ENCODE peak calls at places on chromosome 13, in nine cellular contexts. X, Y, E, N, S, Q, K, I and U are unnamed samples.

GRCh38 chr13:24220086-24220703 is 59.7 kb downstream of the SPATA13 start:
- DNase-seq in X (peak), Y (peak), E (peak), N (peak), S (peak), Q (no peak), K (peak), I (peak), U (peak)

GRCh38 chr13:63112799-63113395 is 1697.2 kb upstream of the PCDH20 start:
- DNase-seq in X (no peak), Y (no peak), E (no peak), N (no peak), S (no peak), Q (no peak), K (no peak), I (no peak), U (no peak)

GRCh38 chr13:97385854-97386253 is 48.1 kb upstream of the RAP2A start:
- DNase-seq in X (no peak), Y (no peak), E (peak), N (no peak), S (no peak), Q (no peak), K (peak), I (no peak), U (peak)

GRCh38 chr13:111006508-111007031 is 91.7 kb upstream of the ANKRD10 start:
- DNase-seq in X (no peak), Y (peak), E (peak), N (peak), S (peak), Q (peak), K (peak), I (peak), U (peak)

GRCh38 chr13:85383291-85383690 is 415.9 kb downstream of the SLITRK6 start:
- DNase-seq in X (no peak), Y (no peak), E (no peak), N (no peak), S (no peak), Q (no peak), K (no peak), I (no peak), U (no peak)

GRCh38 chr13:91397595-91397994 is 826 bp upstream of the GPC5 start:
- DNase-seq in X (no peak), Y (no peak), E (no peak), N (no peak), S (no peak), Q (no peak), K (no peak), I (no peak), U (no peak)

GRCh38 chr13:112172641-112173171 is 105.8 kb downstream of the SOX1 start:
- DNase-seq in X (no peak), Y (no peak), E (no peak), N (no peak), S (no peak), Q (no peak), K (no peak), I (no peak), U (no peak)

GRCh38 chr13:112783135-112783945 is 93.5 kb downstream of the ATP11A start:
- DNase-seq in X (no peak), Y (no peak), E (peak), N (no peak), S (peak), Q (no peak), K (peak), I (peak), U (no peak)

GRCh38 chr13:51922771-51923480 is 61.2 kb downstream of the CCDC70 start:
- DNase-seq in X (no peak), Y (no peak), E (no peak), N (no peak), S (no peak), Q (no peak), K (no peak), I (no peak), U (no peak)

GRCh38 chr13:44064376-44064775 is 184.7 kb downstream of the LACC1 start:
- DNase-seq in X (no peak), Y (no peak), E (peak), N (no peak), S (no peak), Q (no peak), K (no peak), I (no peak), U (no peak)

GRCh38 chr13:24135674-24136300 is 24.7 kb upstream of the SPATA13 start:
- DNase-seq in X (no peak), Y (no peak), E (peak), N (peak), S (peak), Q (no peak), K (peak), I (peak), U (peak)

GRCh38 chr13:37348916-37349653 is 243.6 kb upstream of the CSNK1A1L start:
- DNase-seq in X (no peak), Y (no peak), E (no peak), N (peak), S (peak), Q (no peak), K (no peak), I (no peak), U (no peak)

GRCh38 chr13:23107665-23108064 is 73.1 kb upstream of the SGCG start:
- DNase-seq in X (no peak), Y (no peak), E (no peak), N (no peak), S (no peak), Q (no peak), K (no peak), I (no peak), U (no peak)

GRCh38 chr13:24130134-24130792 is 30.3 kb upstream of the SPATA13 start:
- DNase-seq in X (no peak), Y (no peak), E (peak), N (no peak), S (no peak), Q (no peak), K (no peak), I (peak), U (no peak)

GRCh38 chr13:59680429-59681024 is 483.2 kb downstream of the DIAPH3 start:
- DNase-seq in X (no peak), Y (no peak), E (peak), N (peak), S (peak), Q (no peak), K (peak), I (peak), U (peak)

GRCh38 chr13:27139565-27139964 is 32.0 kb downstream of the USP12 start:
- DNase-seq in X (no peak), Y (no peak), E (no peak), N (no peak), S (no peak), Q (no peak), K (no peak), I (no peak), U (no peak)

GRCh38 chr13:70613295-70613694 is 505.0 kb upstream of the KLHL1 start:
- DNase-seq in X (no peak), Y (no peak), E (no peak), N (peak), S (peak), Q (no peak), K (no peak), I (peak), U (no peak)

GRCh38 chr13:42039457-42039945 is 8.9 kb upstream of the DGKH start:
- DNase-seq in X (no peak), Y (no peak), E (no peak), N (no peak), S (no peak), Q (no peak), K (no peak), I (no peak), U (no peak)

GRCh38 chr13:93724187-93724586 is 497.6 kb downstream of the GPC6 start:
- DNase-seq in X (no peak), Y (no peak), E (peak), N (no peak), S (no peak), Q (no peak), K (no peak), I (no peak), U (no peak)

GRCh38 chr13:25678398-25678797 is 306.6 kb downstream of the ATP8A2 start:
- DNase-seq in X (no peak), Y (no peak), E (no peak), N (no peak), S (no peak), Q (no peak), K (no peak), I (no peak), U (no peak)

GRCh38 chr13:61142506-61142905 is 273.1 kb downstream of the PCDH20 start:
- DNase-seq in X (no peak), Y (no peak), E (no peak), N (no peak), S (no peak), Q (no peak), K (no peak), I (no peak), U (no peak)

GRCh38 chr13:19072543-19072942 is 109.1 kb downstream of the TUBA3C start:
- DNase-seq in X (no peak), Y (no peak), E (no peak), N (no peak), S (no peak), Q (no peak), K (no peak), I (no peak), U (no peak)

GRCh38 chr13:37748913-37749312 is 120.7 kb downstream of the TRPC4 start:
- DNase-seq in X (no peak), Y (no peak), E (no peak), N (no peak), S (no peak), Q (no peak), K (no peak), I (no peak), U (no peak)

GRCh38 chr13:51000576-51001260 is 91.1 kb downstream of the RNASEH2B start:
- DNase-seq in X (no peak), Y (no peak), E (peak), N (peak), S (peak), Q (no peak), K (peak), I (peak), U (peak)

GRCh38 chr13:55359067-55359466 is 1781.7 kb upstream of the PRR20A start:
- DNase-seq in X (no peak), Y (no peak), E (no peak), N (no peak), S (no peak), Q (no peak), K (no peak), I (no peak), U (no peak)

GRCh38 chr13:92103673-92104296 is 705.4 kb downstream of the GPC5 start:
- DNase-seq in X (no peak), Y (no peak), E (no peak), N (no peak), S (peak), Q (no peak), K (no peak), I (peak), U (peak)

GRCh38 chr13:111252449-111253124 is 67.9 kb upstream of the TEX29 start:
- DNase-seq in X (no peak), Y (no peak), E (peak), N (peak), S (no peak), Q (no peak), K (peak), I (no peak), U (no peak)

GRCh38 chr13:64675256-64675892 is 2554.8 kb downstream of the PCDH9 start:
- DNase-seq in X (no peak), Y (no peak), E (peak), N (peak), S (peak), Q (no peak), K (peak), I (peak), U (peak)

GRCh38 chr13:42497798-42498197 is 76.2 kb upstream of the TNFSF11 start:
- DNase-seq in X (peak), Y (no peak), E (no peak), N (peak), S (peak), Q (no peak), K (peak), I (peak), U (peak)

GRCh38 chr13:111279253-111279652 is 41.2 kb upstream of the TEX29 start:
- DNase-seq in X (no peak), Y (no peak), E (no peak), N (no peak), S (no peak), Q (no peak), K (no peak), I (no peak), U (no peak)

GRCh38 chr13:113608967-113609533 is 24.5 kb downstream of the TFDP1 start:
- DNase-seq in X (no peak), Y (no peak), E (no peak), N (no peak), S (no peak), Q (no peak), K (no peak), I (no peak), U (no peak)

GRCh38 chr13:80235559-80236296 is 105.2 kb downstream of the SPRY2 start:
- DNase-seq in X (no peak), Y (no peak), E (peak), N (no peak), S (peak), Q (no peak), K (no peak), I (peak), U (peak)

GRCh38 chr13:111095911-111096501 is 19.1 kb upstream of the ARHGEF7 start:
- DNase-seq in X (no peak), Y (no peak), E (no peak), N (no peak), S (no peak), Q (no peak), K (no peak), I (no peak), U (no peak)

GRCh38 chr13:53068841-53069520 is 40.4 kb downstream of the OLFM4 start:
- DNase-seq in X (no peak), Y (no peak), E (no peak), N (no peak), S (no peak), Q (no peak), K (no peak), I (no peak), U (no peak)

GRCh38 chr13:30170569-30170968 is 136.8 kb downstream of the KATNAL1 start:
- DNase-seq in X (no peak), Y (no peak), E (no peak), N (no peak), S (no peak), Q (peak), K (no peak), I (no peak), U (no peak)

GRCh38 chr13:30172593-30173300 is 134.6 kb downstream of the KATNAL1 start:
- DNase-seq in X (no peak), Y (no peak), E (peak), N (no peak), S (no peak), Q (no peak), K (no peak), I (no peak), U (peak)

GRCh38 chr13:30169442-30169841 is 137.9 kb downstream of the KATNAL1 start:
- DNase-seq in X (no peak), Y (no peak), E (no peak), N (no peak), S (no peak), Q (peak), K (peak), I (no peak), U (no peak)

GRCh38 chr13:30175166-30175565 is 132.2 kb downstream of the KATNAL1 start:
- DNase-seq in X (no peak), Y (no peak), E (no peak), N (no peak), S (no peak), Q (no peak), K (no peak), I (no peak), U (no peak)

DNA sequence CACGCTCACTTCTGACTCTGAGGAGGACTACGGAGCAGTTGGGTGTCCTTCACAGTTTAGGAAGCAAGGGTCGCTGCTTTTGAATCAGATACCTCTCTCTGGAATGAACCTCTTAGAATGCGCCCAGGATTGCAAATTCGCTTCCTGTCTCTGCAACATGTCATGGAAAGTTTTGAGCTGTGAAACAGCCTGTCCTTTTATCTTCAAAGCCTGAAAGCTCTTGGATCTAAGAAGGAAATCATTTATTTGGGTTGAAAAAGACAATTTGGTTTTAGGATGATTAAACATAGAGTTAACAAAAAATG is 134.1 kb downstream of the KATNAL1 start:
- DNase-seq in X (no peak), Y (no peak), E (no peak), N (no peak), S (no peak), Q (no peak), K (no peak), I (peak), U (no peak)
- H3K4me3 ChIP-seq in X (no peak), Y (no peak), E (peak), N (no peak), S (no peak), Q (no peak), K (no peak), I (no peak), U (no peak)

GRCh38 chr13:21534760-21535159 is 69.2 kb downstream of the MICU2 start:
- DNase-seq in X (no peak), Y (no peak), E (no peak), N (no peak), S (no peak), Q (no peak), K (no peak), I (no peak), U (no peak)
- H3K4me3 ChIP-seq in X (no peak), Y (no peak), E (no peak), N (no peak), S (no peak), Q (no peak), K (no peak), I (no peak), U (no peak)

GRCh38 chr13:40769970-40770369 is 1.0 kb downstream of the MRPS31 start:
- DNase-seq in X (no peak), Y (no peak), E (no peak), N (no peak), S (no peak), Q (no peak), K (no peak), I (no peak), U (no peak)
- H3K4me3 ChIP-seq in X (peak), Y (peak), E (peak), N (peak), S (peak), Q (peak), K (peak), I (peak), U (peak)

GRCh38 chr13:33798023-33798422 is 19.9 kb upstream of the RFC3 start:
- DNase-seq in X (no peak), Y (no peak), E (no peak), N (no peak), S (no peak), Q (no peak), K (no peak), I (no peak), U (no peak)

GRCh38 chr13:33797622-33798021 is 20.3 kb upstream of the RFC3 start:
- DNase-seq in X (no peak), Y (no peak), E (peak), N (peak), S (peak), Q (no peak), K (peak), I (peak), U (peak)

GRCh38 chr13:33796095-33796494 is 21.9 kb upstream of the RFC3 start:
- DNase-seq in X (no peak), Y (no peak), E (no peak), N (no peak), S (no peak), Q (no peak), K (no peak), I (no peak), U (no peak)

GRCh38 chr13:33799950-33800592 is 17.9 kb upstream of the RFC3 start:
- DNase-seq in X (no peak), Y (no peak), E (peak), N (peak), S (peak), Q (no peak), K (peak), I (peak), U (peak)

DNA sequence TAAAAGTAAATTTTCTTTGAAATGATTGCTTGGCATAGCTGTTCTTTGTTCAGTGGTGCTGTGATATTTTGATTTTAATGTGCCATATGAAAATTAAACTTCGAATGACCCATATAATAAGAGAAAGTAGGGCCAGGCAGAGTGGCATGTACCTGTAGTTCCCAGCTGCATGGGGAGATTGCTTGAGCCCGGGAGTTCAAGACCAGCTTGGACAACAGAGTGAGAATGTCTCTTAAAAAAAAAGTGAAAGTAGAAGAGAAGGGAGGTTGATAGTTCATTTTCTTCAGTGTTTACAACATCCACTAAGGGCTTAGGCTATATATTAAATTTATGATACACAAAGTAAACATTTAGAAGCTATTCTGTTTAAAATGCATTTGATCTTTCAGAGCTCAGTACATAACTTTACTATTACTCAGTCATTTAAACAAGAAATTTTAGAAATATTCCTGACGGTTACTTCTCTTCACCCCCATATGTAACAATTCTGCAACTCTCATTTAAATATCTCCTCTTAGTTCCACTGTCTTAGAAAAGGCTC is 17.2 kb upstream of the RFC3 start:
- DNase-seq in X (no peak), Y (no peak), E (no peak), N (no peak), S (peak), Q (no peak), K (no peak), I (no peak), U (no peak)
- H3K4me3 ChIP-seq in X (no peak), Y (no peak), E (peak), N (no peak), S (no peak), Q (no peak), K (peak), I (no peak), U (no peak)

DNA sequence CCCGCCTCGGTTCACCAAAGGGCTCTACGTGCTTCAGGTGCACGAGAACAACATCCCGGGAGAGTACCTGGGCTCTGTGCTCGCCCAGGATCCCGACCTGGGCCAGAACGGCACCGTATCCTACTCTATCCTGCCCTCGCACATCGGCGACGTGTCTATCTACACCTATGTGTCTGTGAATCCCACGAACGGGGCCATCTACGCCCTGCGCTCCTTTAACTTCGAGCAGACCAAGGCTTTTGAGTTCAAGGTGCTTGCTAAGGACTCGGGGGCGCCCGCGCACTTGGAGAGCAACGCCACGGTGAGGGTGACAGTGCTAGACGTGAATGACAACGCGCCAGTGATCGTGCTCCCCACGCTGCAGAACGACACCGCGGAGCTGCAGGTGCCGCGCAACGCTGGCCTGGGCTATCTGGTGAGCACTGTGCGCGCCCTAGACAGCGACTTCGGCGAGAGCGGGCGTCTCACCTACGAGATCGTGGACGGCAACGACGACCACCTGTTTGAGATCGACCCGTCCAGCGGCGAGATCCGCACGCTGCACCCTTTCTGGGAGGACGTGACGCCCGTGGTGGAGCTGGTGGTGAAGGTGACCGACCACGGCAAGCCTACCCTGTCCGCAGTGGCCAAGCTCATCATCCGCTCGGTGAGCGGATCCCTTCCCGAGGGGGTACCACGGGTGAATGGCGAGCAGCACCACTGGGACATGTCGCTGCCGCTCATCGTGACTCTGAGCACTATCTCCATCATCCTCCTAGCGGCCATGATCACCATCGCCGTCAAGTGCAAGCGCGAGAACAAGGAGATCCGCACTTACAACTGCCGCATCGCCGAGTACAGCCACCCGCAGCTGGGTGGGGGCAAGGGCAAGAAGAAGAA is 2.6 kb downstream of the PCDH17 start:
- DNase-seq in X (no peak), Y (no peak), E (no peak), N (no peak), S (no peak), Q (peak), K (no peak), I (no peak), U (no peak)
- H3K4me3 ChIP-seq in X (no peak), Y (peak), E (no peak), N (no peak), S (no peak), Q (peak), K (no peak), I (peak), U (no peak)